ENCODE peak calls at places on chromosomes 2 and 18, in four cellular contexts. V is prostate gland, J is right atrium auricular region, N is cardiac muscle cell. O is an unnamed sample.

GRCh38 chr2:190655113-190655512 is 6.2 kb downstream of the NAB1 start:
- DNase-seq in V (no peak), J (no peak), N (no peak), O (no peak)

GRCh38 chr2:234305846-234306245 is 191.0 kb downstream of the ARL4C start:
- DNase-seq in V (no peak), J (no peak), N (no peak), O (no peak)

GRCh38 chr2:69177063-69177771 is 164.2 kb downstream of the ANTXR1 start:
- DNase-seq in V (no peak), J (peak; percentile 89), N (peak; percentile 99), O (no peak)

GRCh38 chr18:14940738-14941137 is 192.8 kb downstream of the ANKRD30B start:
- DNase-seq in V (no peak), J (no peak), N (no peak), O (no peak)

GRCh38 chr18:73879328-73879727 is 268.3 kb downstream of the FBXO15 start:
- DNase-seq in V (no peak), J (no peak), N (no peak), O (no peak)

GRCh38 chr2:240949791-240950705 is 43.9 kb downstream of the CROCC2 start:
- DNase-seq in V (no peak), J (no peak), N (no peak), O (no peak)

GRCh38 chr18:10900435-10900834 is 248.9 kb downstream of the PIEZO2 start:
- DNase-seq in V (no peak), J (no peak), N (no peak), O (no peak)

GRCh38 chr2:48519608-48520007 is 10.3 kb upstream of the STON1 start:
- DNase-seq in V (no peak), J (no peak), N (no peak), O (no peak)

GRCh38 chr2:160606336-160606735 is 112.7 kb upstream of the RBMS1 start:
- DNase-seq in V (no peak), J (no peak), N (no peak), O (no peak)

GRCh38 chr2:19932928-19933327 is 31.1 kb upstream of the TTC32 start:
- DNase-seq in V (no peak), J (no peak), N (no peak), O (no peak)
- H3K27ac ChIP-seq in V (no peak overlapping the region), J (no peak overlapping the region), N (peak overlapping the region; percentile 54), O (no peak overlapping the region)

DNA sequence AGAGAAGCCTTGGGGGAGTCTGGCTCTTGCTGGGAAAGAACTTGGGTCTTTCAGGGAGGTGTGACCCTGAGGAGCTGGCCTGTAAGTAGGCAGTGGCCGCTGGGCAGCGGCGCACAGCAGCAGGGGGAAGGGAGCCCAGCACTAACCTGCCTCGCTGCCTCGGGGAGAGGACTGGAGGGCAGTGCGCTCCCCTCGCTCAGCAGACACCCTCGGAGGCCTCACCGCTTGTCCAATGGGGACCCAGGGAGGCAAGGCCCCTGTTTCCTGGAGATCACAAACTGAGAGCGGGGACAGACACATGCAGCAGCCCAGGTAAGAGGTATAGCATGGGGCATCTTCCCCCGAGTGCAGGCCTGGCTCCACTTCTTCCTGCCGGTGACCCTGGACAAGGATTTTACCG is 3.3 kb downstream of the DNMT3A start:
- DNase-seq in V (no peak), J (no peak), N (no peak), O (no peak)
- H3K27ac ChIP-seq in V (no peak overlapping the region), J (peak overlapping the region; percentile 85), N (no peak overlapping the region), O (peak overlapping the region; percentile 86)

DNA sequence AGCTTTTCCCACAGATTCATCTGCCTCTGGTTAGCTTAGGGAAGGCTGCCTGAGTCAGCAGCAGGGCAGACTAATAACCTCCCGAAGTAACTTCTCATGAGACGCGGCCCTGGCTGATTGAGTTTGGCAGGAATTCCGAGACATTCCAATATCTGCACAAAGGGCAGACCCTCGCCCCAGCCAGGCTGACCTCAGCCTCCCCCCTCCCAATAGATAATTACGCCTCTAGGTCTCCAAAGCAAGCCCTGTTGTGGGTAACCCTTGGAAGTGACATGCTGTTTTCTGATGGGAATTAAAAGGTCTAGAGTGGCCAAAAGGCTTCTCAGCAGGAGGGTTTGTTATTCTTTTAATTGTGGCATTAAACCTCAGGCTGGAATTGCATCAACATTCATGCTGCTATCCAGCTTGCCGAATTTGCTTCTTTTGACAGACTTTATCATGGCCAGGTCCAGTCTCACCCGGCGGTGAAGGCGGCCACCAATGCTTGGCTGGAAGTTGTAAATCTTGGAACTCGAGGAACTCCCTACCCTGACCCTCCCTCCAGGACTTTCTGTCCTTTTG is 98.0 kb upstream of the SLC14A2 start:
- DNase-seq in V (no peak), J (peak; percentile 89), N (peak; percentile 33), O (no peak)
- H3K27ac ChIP-seq in V (peak overlapping the region; percentile 47), J (peak overlapping the region; percentile 43), N (no peak overlapping the region), O (peak overlapping the region; percentile 40)

DNA sequence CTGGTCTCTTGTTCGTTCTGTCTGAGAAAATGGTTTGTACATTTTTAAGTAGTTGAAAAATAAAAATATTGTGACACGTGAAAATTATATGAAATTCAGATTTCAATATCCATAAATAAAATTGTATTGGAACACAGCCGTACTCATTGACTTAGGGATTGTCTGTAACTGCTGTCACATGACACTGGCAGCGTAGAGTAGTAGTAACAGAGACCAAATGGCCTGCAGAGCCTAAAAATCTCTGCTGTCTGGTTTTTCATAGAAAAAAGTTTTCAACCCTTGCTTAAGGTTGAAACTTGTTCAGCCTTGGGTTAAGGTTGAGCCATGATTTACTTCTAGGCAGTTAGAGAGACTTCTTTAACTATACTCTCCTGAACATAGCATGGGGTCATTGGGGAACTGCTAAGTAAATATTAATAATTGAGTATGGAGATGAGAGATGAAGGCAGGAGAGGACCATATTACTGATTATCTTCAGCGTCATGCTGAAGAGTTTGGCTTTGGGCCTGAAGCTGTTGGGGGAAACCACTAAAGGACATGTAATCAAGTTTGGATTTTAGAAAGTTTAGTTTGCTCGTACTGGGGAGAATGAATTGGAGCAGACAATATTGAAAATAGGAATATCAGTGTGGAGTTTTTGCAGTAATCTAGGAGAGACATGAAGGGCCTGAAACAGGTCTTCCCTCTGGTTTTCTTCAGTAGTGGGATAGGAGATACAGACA is 16.2 kb downstream of the EML4 start:
- DNase-seq in V (no peak), J (no peak), N (peak; percentile 52), O (no peak)
- H3K27ac ChIP-seq in V (no peak overlapping the region), J (peak overlapping the region; percentile 1), N (peak overlapping the region; percentile 47), O (no peak overlapping the region)

GRCh38 chr18:26134110-26134509 is 441 bp downstream of the PSMA8 start:
- DNase-seq in V (no peak), J (no peak), N (no peak), O (no peak)
- H3K27ac ChIP-seq in V (no peak overlapping the region), J (no peak overlapping the region), N (no peak overlapping the region), O (no peak overlapping the region)

GRCh38 chr2:239278941-239279365 is 121.9 kb downstream of the HDAC4 start:
- DNase-seq in V (no peak), J (no peak), N (no peak), O (no peak)
- H3K27ac ChIP-seq in V (no peak overlapping the region), J (peak overlapping the region; percentile 58), N (no peak overlapping the region), O (peak overlapping the region; percentile 86)

DNA sequence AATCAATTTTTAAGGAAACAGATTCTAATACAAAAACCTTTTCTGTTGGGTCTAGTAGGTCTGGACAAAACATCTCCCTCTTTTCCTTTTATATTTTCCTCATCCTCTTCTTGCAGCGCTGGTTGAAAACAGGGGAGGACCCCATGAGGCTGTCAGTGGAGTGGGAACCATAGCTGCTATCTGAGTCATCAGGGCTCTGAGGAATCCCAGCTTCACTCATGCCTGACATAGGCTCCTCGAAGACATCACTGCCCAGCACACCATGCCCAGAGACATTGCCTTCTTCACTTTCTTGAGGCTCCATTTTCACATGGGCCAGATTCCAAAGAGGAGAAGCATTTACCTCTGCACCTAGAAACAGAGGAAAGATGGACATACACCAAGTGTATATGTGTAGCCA is 10.0 kb downstream of the SUPT7L start:
- DNase-seq in V (no peak), J (no peak), N (no peak), O (no peak)
- H3K27ac ChIP-seq in V (no peak overlapping the region), J (no peak overlapping the region), N (no peak overlapping the region), O (no peak overlapping the region)

GRCh38 chr18:413263-413662 is 87.2 kb downstream of the COLEC12 start:
- DNase-seq in V (no peak), J (no peak), N (peak; percentile 47), O (no peak)
- H3K27ac ChIP-seq in V (no peak overlapping the region), J (no peak overlapping the region), N (no peak overlapping the region), O (no peak overlapping the region)